ENCODE peak calls at places on chromosomes 3 and 15, in four cellular contexts. P is GM12878, A is HCT116, I is H1. U is an unnamed sample.

GRCh38 chr3:39783730-39784129 is 25.7 kb upstream of the MYRIP start:
- DNase-seq in P (no peak), A (no peak), I (no peak), U (no peak)

GRCh38 chr3:143972495-143973351 is 1.1 kb downstream of the DIPK2A start:
- DNase-seq in P (peak; percentile 53), A (peak; percentile 63), I (peak; percentile 9), U (peak; percentile 86)

GRCh38 chr3:48451270-48451669 is 4.7 kb downstream of the ATRIP start:
- DNase-seq in P (no peak), A (no peak), I (no peak), U (no peak)

GRCh38 chr15:56042031-56042430 is 48.6 kb upstream of the NEDD4 start:
- DNase-seq in P (no peak), A (no peak), I (no peak), U (no peak)

GRCh38 chr15:65847977-65848376 is 21.3 kb upstream of the RAB11A start:
- DNase-seq in P (no peak), A (no peak), I (no peak), U (no peak)

GRCh38 chr15:91302588-91303439 is 202.8 kb downstream of the SV2B start:
- DNase-seq in P (peak; percentile 17), A (peak; percentile 51), I (peak; percentile 31), U (peak; percentile 57)

GRCh38 chr3:175617247-175617646 is 758.1 kb downstream of the NAALADL2 start:
- DNase-seq in P (no peak), A (no peak), I (no peak), U (no peak)

GRCh38 chr3:64345351-64345750 is 120.1 kb upstream of the PRICKLE2 start:
- DNase-seq in P (no peak), A (no peak), I (no peak), U (no peak)

GRCh38 chr15:81498314-81498713 is 124.3 kb upstream of the TMC3 start:
- DNase-seq in P (no peak), A (no peak), I (no peak), U (no peak)

GRCh38 chr3:126554560-126555525 is 3.9 kb downstream of the C3orf22 start:
- DNase-seq in P (no peak), A (no peak), I (no peak), U (no peak)

GRCh38 chr15:27878841-27879240 is 220.3 kb downstream of the OCA2 start:
- DNase-seq in P (no peak), A (no peak), I (no peak), U (no peak)

GRCh38 chr3:38141952-38142273 is 3.5 kb downstream of the MYD88 start:
- DNase-seq in P (no peak), A (no peak), I (no peak), U (no peak)

GRCh38 chr3:129461461-129462146 is 21.6 kb downstream of the IFT122 start:
- DNase-seq in P (no peak), A (no peak), I (no peak), U (peak; percentile 69)

GRCh38 chr15:36601497-36601932 is 22.1 kb downstream of the CDIN1 start:
- DNase-seq in P (no peak), A (no peak), I (no peak), U (no peak)

GRCh38 chr3:107085261-107085660 is 292.0 kb upstream of the CCDC54 start:
- DNase-seq in P (no peak), A (no peak), I (no peak), U (no peak)

GRCh38 chr3:126081618-126082333 is 2.1 kb downstream of the SLC41A3 start:
- DNase-seq in P (no peak), A (peak; percentile 48), I (no peak), U (no peak)

GRCh38 chr3:25781758-25782594 is 1.3 kb downstream of the NGLY1 start:
- DNase-seq in P (peak; percentile 68), A (no peak), I (no peak), U (peak; percentile 40)

GRCh38 chr15:55297315-55297714 is 7.7 kb upstream of the RAB27A start:
- DNase-seq in P (no peak), A (no peak), I (no peak), U (no peak)

GRCh38 chr3:195015021-195015420 is 255.9 kb downstream of the XXYLT1 start:
- DNase-seq in P (no peak), A (no peak), I (no peak), U (no peak)
- TF ChIP-seq EGR1 in P (no peak), A (no peak), I (no peak), U (no peak)

GRCh38 chr3:192684151-192684550 is 43.2 kb downstream of the FGF12 start:
- DNase-seq in P (no peak), A (no peak), I (no peak), U (no peak)
- TF ChIP-seq EGR1 in P (no peak), A (no peak), I (no peak), U (no peak)

GRCh38 chr3:133991209-133991608 is 38.5 kb downstream of the SLCO2A1 start:
- DNase-seq in P (no peak), A (no peak), I (no peak), U (no peak)
- TF ChIP-seq EGR1 in P (no peak), A (no peak), I (no peak), U (no peak)

DNA sequence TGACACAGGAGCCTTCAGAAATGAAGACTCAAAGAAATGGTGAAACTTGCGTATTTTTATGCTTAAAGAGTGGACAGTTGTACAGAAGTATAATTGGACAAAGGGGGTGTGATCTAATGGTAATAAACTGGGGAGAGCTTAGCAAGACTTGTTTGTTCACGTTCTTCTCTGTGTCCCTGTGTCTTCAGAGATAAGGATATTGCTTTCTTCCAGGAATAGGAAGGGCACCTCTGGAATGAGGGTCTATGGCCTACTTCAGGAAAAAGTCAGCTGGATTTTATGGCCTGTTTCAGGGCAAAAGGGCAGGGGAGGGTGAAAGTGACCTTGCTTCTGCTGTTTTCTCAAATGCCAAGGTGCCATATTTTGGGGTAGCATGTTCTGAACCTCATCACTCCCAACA is 4.5 kb upstream of the TOPAZ1 start:
- DNase-seq in P (no peak), A (no peak), I (no peak), U (no peak)
- TF ChIP-seq EGR1 in P (no peak), A (no peak), I (no peak), U (no peak)

GRCh38 chr3:111949712-111950111 is 29.1 kb upstream of the ABHD10 start:
- DNase-seq in P (no peak), A (no peak), I (no peak), U (no peak)

GRCh38 chr3:111943533-111943932 is 35.3 kb upstream of the ABHD10 start:
- DNase-seq in P (no peak), A (no peak), I (no peak), U (no peak)

GRCh38 chr3:111951032-111951431 is 27.8 kb upstream of the ABHD10 start:
- DNase-seq in P (no peak), A (no peak), I (no peak), U (no peak)

GRCh38 chr3:111944377-111944776 is 34.4 kb upstream of the ABHD10 start:
- DNase-seq in P (no peak), A (no peak), I (no peak), U (no peak)

GRCh38 chr3:111947179-111947727 is 31.6 kb upstream of the ABHD10 start:
- DNase-seq in P (no peak), A (no peak), I (no peak), U (no peak)
- TF ChIP-seq EGR1 in P (no peak), A (no peak), I (no peak), U (no peak)

GRCh38 chr15:60328852-60329443 is 68.8 kb downstream of the ANXA2 start:
- DNase-seq in P (no peak), A (no peak), I (no peak), U (peak; percentile 57)
- TF ChIP-seq EGR1 in P (no peak), A (no peak), I (no peak), U (no peak)

DNA sequence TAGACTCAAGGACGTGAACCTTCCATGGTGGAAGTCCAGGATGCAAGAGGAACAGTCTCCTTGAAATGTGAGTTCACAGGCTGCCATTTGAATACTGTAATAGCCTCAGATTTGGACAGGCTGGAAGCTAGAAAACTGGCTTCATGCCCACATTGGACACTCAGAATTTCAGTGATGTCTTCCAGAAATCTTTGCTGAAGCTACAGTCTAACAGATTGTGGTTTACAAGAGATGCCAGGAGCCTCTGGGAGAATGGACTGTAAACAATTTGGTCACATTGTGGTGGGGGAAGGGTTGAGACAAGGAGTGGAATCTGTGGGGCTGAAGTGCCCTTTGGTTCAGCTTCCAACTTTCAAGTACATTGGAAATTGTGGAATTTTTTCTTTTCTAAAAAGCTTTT is 252.0 kb upstream of the PROK2 start:
- DNase-seq in P (no peak), A (no peak), I (no peak), U (no peak)
- TF ChIP-seq EGR1 in P (no peak), A (no peak), I (no peak), U (no peak)

GRCh38 chr3:189171707-189172106 is at the start of gene TPRG1:
- DNase-seq in P (no peak), A (no peak), I (no peak), U (no peak)
- TF ChIP-seq EGR1 in P (no peak), A (no peak), I (no peak), U (no peak)

DNA sequence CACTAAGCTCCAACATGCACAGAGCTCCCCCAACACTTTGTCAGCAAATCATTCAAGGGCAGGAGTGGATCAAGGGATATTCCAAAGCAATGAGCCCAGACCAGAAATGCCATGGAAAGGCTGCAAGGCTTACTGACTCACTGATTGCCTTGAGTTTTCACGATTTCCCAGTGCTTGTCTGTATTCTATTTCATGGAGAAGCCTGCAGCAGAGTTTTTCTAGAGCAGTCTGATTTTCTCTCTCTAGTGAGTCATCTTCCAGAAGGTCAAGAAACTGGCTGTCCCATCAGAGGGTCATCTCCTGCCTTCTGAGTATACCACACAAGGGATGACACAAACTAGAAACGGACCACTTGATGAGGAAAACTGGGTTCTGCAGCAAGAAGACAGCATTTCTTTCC is 16.5 kb downstream of the LMCD1 start:
- DNase-seq in P (no peak), A (no peak), I (no peak), U (no peak)
- TF ChIP-seq EGR1 in P (no peak), A (no peak), I (no peak), U (no peak)

GRCh38 chr3:122628567-122628966 is 51.1 kb downstream of the PARP15 start:
- DNase-seq in P (no peak), A (no peak), I (no peak), U (no peak)

GRCh38 chr3:122623430-122623829 is 46.0 kb downstream of the PARP15 start:
- DNase-seq in P (no peak), A (no peak), I (no peak), U (no peak)

GRCh38 chr3:122626515-122627180 is 49.2 kb downstream of the PARP15 start:
- DNase-seq in P (peak; percentile 46), A (no peak), I (no peak), U (no peak)

GRCh38 chr3:122629763-122630162 is 50.9 kb upstream of the PARP14 start:
- DNase-seq in P (no peak), A (no peak), I (no peak), U (no peak)

DNA sequence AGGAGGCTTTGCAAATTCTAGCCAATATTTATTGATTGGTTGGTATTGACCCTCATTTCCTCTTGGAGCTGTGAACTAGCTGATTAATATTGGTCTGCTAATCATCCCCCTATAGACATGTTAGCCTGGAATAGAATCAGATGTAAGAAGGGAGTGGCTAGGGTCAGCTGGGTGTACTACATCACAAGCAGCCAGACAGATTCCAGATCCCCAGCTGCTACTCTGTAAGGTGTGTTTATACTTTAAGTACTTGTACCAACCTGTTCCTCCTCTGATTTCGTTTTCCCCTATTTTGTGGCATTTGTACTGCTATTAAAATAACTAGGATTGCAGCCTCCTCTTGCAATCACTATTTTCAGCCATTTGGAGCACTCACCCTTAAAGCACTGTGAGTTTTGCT is 49.9 kb downstream of the PARP15 start:
- DNase-seq in P (no peak), A (no peak), I (no peak), U (no peak)
- TF ChIP-seq EGR1 in P (no peak), A (no peak), I (no peak), U (no peak)

U was measured in K562.